ENCODE peak calls at places on chromosomes 16 and 17, in four cellular contexts. W is left ventricle myocardium inferior, S is uterus, Q is pancreas. M is an unnamed sample.

GRCh38 chr16:85768225-85768624 is 17.3 kb upstream of the C16orf74 start:
- DNase-seq in W (no peak), S (no peak), Q (no peak), M (no peak)

GRCh38 chr17:73291260-73291801 is 20.5 kb downstream of the CDC42EP4 start:
- DNase-seq in W (peak; percentile 66), S (peak; percentile 67), Q (peak; percentile 52), M (peak; percentile 86)

GRCh38 chr17:7260601-7261376 is 1.5 kb downstream of the CLDN7 start:
- DNase-seq in W (no peak), S (no peak), Q (peak; percentile 84), M (no peak)

GRCh38 chr16:87350681-87351319 is 32.8 kb downstream of the FBXO31 start:
- DNase-seq in W (no peak), S (no peak), Q (no peak), M (no peak)

GRCh38 chr17:38451030-38451839 is 23.0 kb downstream of the ARHGAP23 start:
- DNase-seq in W (peak; percentile 65), S (no peak), Q (no peak), M (no peak)

GRCh38 chr16:47886631-47887415 is 269.0 kb downstream of the ABCC12 start:
- DNase-seq in W (no peak), S (no peak), Q (no peak), M (no peak)

GRCh38 chr16:50102046-50102756 is 36.4 kb downstream of the HEATR3 start:
- DNase-seq in W (no peak), S (no peak), Q (no peak), M (no peak)

GRCh38 chr16:69852815-69853214 is 90.7 kb downstream of the WWP2 start:
- DNase-seq in W (no peak), S (no peak), Q (no peak), M (no peak)

GRCh38 chr17:21756856-21757619 is 64.7 kb downstream of the KCNJ18 start:
- DNase-seq in W (no peak), S (no peak), Q (no peak), M (no peak)

GRCh38 chr16:57916735-57917450 is 54.0 kb downstream of the CNGB1 start:
- DNase-seq in W (no peak), S (no peak), Q (no peak), M (no peak)

GRCh38 chr16:83768976-83769375 is 38.8 kb upstream of the HSBP1 start:
- DNase-seq in W (no peak), S (no peak), Q (no peak), M (no peak)

GRCh38 chr17:40915199-40915661 is 22.2 kb downstream of the KRT23 start:
- DNase-seq in W (no peak), S (no peak), Q (no peak), M (no peak)

GRCh38 chr16:19213885-19214284 is 45.8 kb downstream of the SYT17 start:
- DNase-seq in W (no peak), S (no peak), Q (no peak), M (no peak)

GRCh38 chr17:43018008-43018853 is 4.0 kb downstream of the VAT1 start:
- DNase-seq in W (no peak), S (no peak), Q (peak; percentile 21), M (no peak)

GRCh38 chr17:142102-142661 is 4.8 kb downstream of the SCGB1C2 start:
- DNase-seq in W (no peak), S (no peak), Q (peak; percentile 51), M (peak; percentile 63)

GRCh38 chr17:74452841-74453661 is 13.4 kb upstream of the CD300A start:
- DNase-seq in W (no peak), S (no peak), Q (peak; percentile 56), M (no peak)

GRCh38 chr17:74455025-74455585 is 11.3 kb upstream of the CD300A start:
- DNase-seq in W (no peak), S (no peak), Q (no peak), M (no peak)

GRCh38 chr17:74453665-74454196 is 12.7 kb upstream of the CD300A start:
- DNase-seq in W (no peak), S (no peak), Q (peak; percentile 92), M (no peak)

GRCh38 chr17:74452027-74452840 is 14.2 kb upstream of the CD300A start:
- DNase-seq in W (no peak), S (no peak), Q (peak; percentile 23), M (no peak)

DNA sequence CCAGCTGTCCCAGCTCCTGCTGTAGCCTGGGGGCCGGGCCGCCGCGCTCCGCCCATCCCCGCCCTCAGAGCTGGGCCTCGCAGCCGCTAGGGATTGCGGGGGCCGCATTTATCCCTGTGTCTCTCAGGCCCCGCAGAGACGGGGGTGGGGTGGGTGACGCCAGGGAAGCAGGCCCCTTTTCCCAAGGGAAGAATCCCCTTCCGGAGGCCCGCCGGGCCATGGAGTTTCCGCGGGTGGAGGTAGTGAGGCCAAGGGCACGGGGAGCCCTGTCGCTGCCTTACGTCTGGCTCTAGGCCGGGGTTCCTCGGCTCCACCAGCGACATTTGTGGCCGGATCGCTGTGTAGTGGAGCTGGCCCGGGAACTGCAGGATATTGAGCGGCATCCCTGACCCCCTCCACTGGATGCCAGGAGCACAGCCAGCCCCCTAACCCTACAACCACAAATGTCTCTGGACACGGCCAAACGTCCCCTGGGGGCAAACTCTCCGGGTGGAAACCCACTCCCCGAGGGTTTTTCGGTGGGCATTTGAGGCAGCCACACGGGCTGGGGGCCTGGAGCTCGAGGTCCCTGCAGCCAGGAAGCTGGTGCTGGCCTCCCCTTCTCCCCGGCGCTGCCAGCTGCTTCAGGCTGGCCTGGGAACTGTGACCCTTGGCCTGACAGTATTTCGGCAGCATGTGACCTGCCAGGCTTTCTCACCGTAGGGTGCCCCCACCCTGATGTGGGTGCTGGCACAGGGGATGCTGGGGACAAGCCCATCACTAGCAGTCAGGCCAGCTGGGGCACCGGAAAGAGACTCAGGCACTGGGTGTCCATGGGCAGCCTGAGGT is 12.0 kb upstream of the CD300A start:
- DNase-seq in W (peak; percentile 95), S (peak; percentile 92), Q (peak; percentile 43), M (peak; percentile 95)
- TF ChIP-seq CTCF in W (peak; percentile 45), S (peak; percentile 52), Q (no peak), M (peak; percentile 34)

DNA sequence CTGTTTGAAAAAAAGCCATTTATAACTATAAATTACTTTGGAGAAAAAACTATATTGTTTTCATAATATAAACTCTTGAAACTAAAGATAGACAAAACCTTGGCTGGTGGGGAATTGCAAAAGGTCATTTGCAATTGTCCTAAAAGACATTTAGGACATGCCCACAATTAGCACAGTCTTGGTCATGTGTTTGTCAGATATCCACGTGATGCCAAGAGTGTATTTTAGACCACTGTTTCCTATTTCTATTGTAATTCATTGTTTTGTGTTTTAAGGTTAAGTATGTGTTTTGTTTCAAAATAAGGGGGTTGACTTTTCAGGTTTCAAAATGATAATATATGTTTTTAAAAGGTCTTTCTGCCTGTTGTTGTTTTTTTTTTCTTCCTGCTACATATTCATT is 58.8 kb downstream of the COG7 start:
- DNase-seq in W (no peak), S (no peak), Q (no peak), M (no peak)
- TF ChIP-seq CTCF in W (no peak), S (no peak), Q (no peak), M (no peak)

GRCh38 chr17:51640108-51640622 is 379.8 kb downstream of the UTP18 start:
- DNase-seq in W (no peak), S (no peak), Q (no peak), M (no peak)
- TF ChIP-seq CTCF in W (peak; percentile 42), S (no peak), Q (no peak), M (no peak)

GRCh38 chr16:25366078-25366477 is 108.4 kb upstream of the ZKSCAN2 start:
- DNase-seq in W (no peak), S (no peak), Q (no peak), M (no peak)
- TF ChIP-seq CTCF in W (no peak), S (no peak), Q (no peak), M (no peak)

GRCh38 chr16:22948058-22948602 is 134.2 kb downstream of the HS3ST2 start:
- DNase-seq in W (no peak), S (peak; percentile 15), Q (no peak), M (no peak)
- TF ChIP-seq CTCF in W (no peak), S (no peak), Q (no peak), M (no peak)

GRCh38 chr17:33562792-33563191 is 269.7 kb upstream of the ASIC2 start:
- DNase-seq in W (no peak), S (no peak), Q (no peak), M (no peak)
- TF ChIP-seq CTCF in W (no peak), S (no peak), Q (no peak), M (no peak)

M was measured in suprapubic skin.